ENCODE peak calls at places on chromosomes 16 and 17, in eight cellular contexts. L is left ventricle myocardium inferior, I is thoracic aorta, U is astrocyte of the cerebellum, W is A549, E is heart left ventricle, O is sigmoid colon, K is endodermal cell. B is an unnamed sample.

GRCh38 chr16:9650284-9650683 is 531.9 kb downstream of the GRIN2A start:
- DNase-seq in L (no peak), W (no peak), U (no peak), I (no peak), O (no peak), E (no peak), K (peak; percentile 54), B (no peak)

GRCh38 chr16:24538756-24539294 is 541 bp upstream of the RBBP6 start:
- DNase-seq in K (no peak), W (no peak), L (no peak), U (no peak), O (no peak), E (no peak), I (no peak), B (no peak)

GRCh38 chr16:8887952-8888560 is 5.9 kb downstream of the LITAFD start:
- DNase-seq in L (peak; percentile 85), O (peak; percentile 87), W (no peak), E (peak; percentile 64), U (no peak), I (no peak), K (no peak), B (no peak)

GRCh38 chr17:61318684-61319098 is 81.0 kb upstream of the TBX2 start:
- DNase-seq in O (no peak), K (no peak), E (no peak), L (no peak), U (no peak), W (no peak), I (no peak), B (no peak)

GRCh38 chr17:45432405-45433113 is at the start of gene ARHGAP27:
- DNase-seq in W (no peak), E (peak; percentile 83), I (no peak), L (peak; percentile 71), U (no peak), K (peak; percentile 89), O (peak; percentile 76), B (no peak)

GRCh38 chr17:20613248-20613647 is 33.7 kb downstream of the CDRT15L2 start:
- DNase-seq in I (no peak), O (no peak), E (no peak), L (no peak), W (no peak), K (no peak), U (no peak), B (no peak)

GRCh38 chr16:81711609-81712329 is 67.3 kb upstream of the PLCG2 start:
- DNase-seq in W (peak; percentile 97), O (peak; percentile 81), U (peak; percentile 93), E (no peak), K (peak; percentile 93), L (peak; percentile 8), I (no peak), B (peak; percentile 85)

GRCh38 chr16:80449332-80449731 is 91.5 kb upstream of the DYNLRB2 start:
- DNase-seq in W (no peak), U (no peak), O (no peak), I (no peak), L (no peak), K (no peak), E (no peak), B (no peak)

GRCh38 chr16:71409038-71409775 is 32.6 kb downstream of the TLE7 start:
- DNase-seq in O (peak; percentile 12), E (no peak), W (no peak), L (no peak), I (no peak), K (peak; percentile 65), U (no peak), B (no peak)

GRCh38 chr17:82830249-82830661 is 9.6 kb downstream of the ZNF750 start:
- DNase-seq in L (peak; percentile 88), K (no peak), E (peak; percentile 86), I (no peak), U (no peak), O (peak; percentile 89), W (no peak), B (no peak)

GRCh38 chr16:72878301-72879269 is 169.3 kb downstream of the ZFHX3 start:
- DNase-seq in W (no peak), E (no peak), K (no peak), U (no peak), I (no peak), O (no peak), L (no peak), B (no peak)

GRCh38 chr17:6668727-6669425 is 17.3 kb downstream of the C17orf100 start:
- DNase-seq in I (no peak), W (no peak), U (no peak), K (no peak), O (no peak), L (no peak), E (no peak), B (no peak)

DNA sequence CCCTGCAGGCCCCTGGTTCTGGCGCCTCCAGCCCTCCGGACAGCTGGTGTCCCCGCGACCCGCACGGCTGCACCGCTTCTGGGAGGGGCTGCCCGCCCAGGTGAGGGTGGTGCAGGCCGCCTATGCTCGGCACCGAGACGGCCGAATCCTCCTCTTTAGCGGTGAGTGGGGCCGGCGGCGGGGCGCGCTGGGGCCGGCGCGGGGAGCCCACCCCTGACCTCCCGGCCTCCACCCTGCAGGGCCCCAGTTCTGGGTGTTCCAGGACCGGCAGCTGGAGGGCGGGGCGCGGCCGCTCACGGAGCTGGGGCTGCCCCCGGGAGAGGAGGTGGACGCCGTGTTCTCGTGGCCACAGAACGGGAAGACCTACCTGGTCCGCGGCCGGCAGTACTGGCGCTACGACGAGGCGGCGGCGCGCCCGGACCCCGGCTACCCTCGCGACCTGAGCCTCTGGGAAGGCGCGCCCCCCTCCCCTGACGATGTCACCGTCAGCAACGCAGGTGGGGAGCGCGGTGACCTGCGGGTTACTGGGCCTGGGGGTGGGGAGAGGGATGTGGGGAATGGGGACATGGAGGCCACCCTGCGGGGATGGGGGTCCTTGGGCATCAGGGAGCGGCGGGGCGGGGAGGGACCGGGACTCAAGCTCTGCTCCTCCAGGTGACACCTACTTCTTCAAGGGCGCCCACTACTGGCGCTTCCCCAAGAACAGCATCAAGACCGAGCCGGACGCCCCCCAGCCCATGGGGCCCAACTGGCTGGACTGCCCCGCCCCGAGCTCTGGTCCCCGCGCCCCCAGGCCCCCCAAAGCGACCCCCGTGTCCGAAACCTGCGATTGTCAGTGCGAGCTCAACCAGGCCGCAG is 7.0 kb upstream of the IL32 start:
- DNase-seq in K (peak; percentile 90), O (peak; percentile 71), W (peak; percentile 64), U (no peak), I (no peak), E (peak; percentile 49), L (peak; percentile 44), B (no peak)
- TF ChIP-seq CTCF in K (peak; percentile 47), O (no peak), W (no peak), U (no peak), I (no peak), E (no peak), L (no peak), B (peak; percentile 1)

GRCh38 chr16:90001761-90002503 is 17.3 kb downstream of the DBNDD1 start:
- DNase-seq in I (no peak), O (no peak), E (no peak), K (no peak), U (no peak), W (no peak), L (no peak), B (no peak)
- H3K4me3 ChIP-seq in I (no peak overlapping the region), O (no peak overlapping the region), E (no peak overlapping the region), K (no peak overlapping the region), U (no peak overlapping the region), W (no peak overlapping the region), L (no peak overlapping the region), B (no peak overlapping the region)

GRCh38 chr17:27793906-27794380 is 6.4 kb downstream of the NOS2 start:
- DNase-seq in E (no peak), W (no peak), K (no peak), U (no peak), L (no peak), I (no peak), O (no peak), B (no peak)

GRCh38 chr17:27798376-27798775 is 2.0 kb downstream of the NOS2 start:
- DNase-seq in U (no peak), L (no peak), W (no peak), O (no peak), K (peak; percentile 77), E (no peak), I (no peak), B (no peak)

GRCh38 chr17:27793168-27793905 is 7.0 kb downstream of the NOS2 start:
- DNase-seq in U (no peak), K (peak; percentile 83), E (peak; percentile 22), O (no peak), I (no peak), L (peak; percentile 19), W (no peak), B (no peak)

GRCh38 chr17:27800522-27800921 is at the start of gene NOS2:
- DNase-seq in K (no peak), U (no peak), W (no peak), L (no peak), I (no peak), E (no peak), O (no peak), B (no peak)

DNA sequence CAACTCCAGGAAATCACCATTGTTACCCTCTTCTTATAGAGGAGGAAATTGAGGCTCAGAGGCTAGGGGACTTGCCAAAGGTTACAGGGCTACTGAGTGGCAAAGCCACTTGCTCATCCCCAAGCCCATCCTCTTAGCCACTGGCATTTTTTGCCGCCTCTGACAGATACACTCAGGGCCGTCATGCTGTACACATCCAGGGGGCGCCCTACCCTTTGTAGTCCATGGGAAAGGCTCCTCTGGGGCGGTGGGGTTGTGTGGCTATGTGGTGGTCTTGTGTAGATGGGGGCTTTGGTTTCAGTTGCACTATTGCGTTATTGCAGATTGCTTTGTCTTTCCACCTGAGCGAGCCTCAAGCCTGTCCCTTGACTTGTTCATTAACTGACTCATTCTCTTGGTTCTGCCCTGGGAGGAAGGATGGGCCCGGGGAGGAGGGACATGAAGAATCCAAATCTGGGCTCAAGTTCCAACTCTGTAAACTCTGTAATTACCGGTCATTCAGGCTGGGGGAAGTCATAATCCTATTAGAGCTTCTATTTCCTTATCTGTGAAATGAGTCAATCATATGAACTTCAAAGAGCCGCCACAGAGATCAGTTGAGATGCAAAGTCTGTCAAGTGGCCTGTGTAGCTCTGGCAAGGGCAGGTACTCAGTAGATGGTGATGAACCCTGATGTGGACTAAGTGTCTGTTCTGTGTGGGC is 2.8 kb downstream of the NOS2 start:
- DNase-seq in W (no peak), E (no peak), U (no peak), I (no peak), O (no peak), L (no peak), K (no peak), B (no peak)
- TF ChIP-seq CTCF in W (no peak), E (no peak), U (no peak), I (no peak), O (no peak), L (no peak), K (peak; percentile 55), B (no peak)

GRCh38 chr17:46732133-46732532 is 86.4 kb downstream of the WNT3 start:
- DNase-seq in I (no peak), U (no peak), L (no peak), K (no peak), O (no peak), E (no peak), W (no peak), B (no peak)

GRCh38 chr17:46733837-46734516 is 84.5 kb downstream of the WNT3 start:
- DNase-seq in I (no peak), O (no peak), K (no peak), W (no peak), E (no peak), L (no peak), U (no peak), B (peak; percentile 16)

GRCh38 chr17:46730026-46730425 is 88.5 kb downstream of the WNT3 start:
- DNase-seq in E (no peak), W (no peak), O (no peak), I (no peak), U (no peak), L (no peak), K (no peak), B (no peak)

GRCh38 chr17:46730679-46731078 is 87.8 kb downstream of the WNT3 start:
- DNase-seq in E (no peak), K (no peak), L (no peak), W (no peak), O (no peak), U (no peak), I (no peak), B (no peak)

GRCh38 chr17:46732754-46733398 is 85.6 kb downstream of the WNT3 start:
- DNase-seq in K (peak; percentile 92), O (no peak), I (no peak), L (no peak), W (no peak), E (no peak), U (no peak), B (no peak)
- H3K4me3 ChIP-seq in K (no peak overlapping the region), O (no peak overlapping the region), I (no peak overlapping the region), L (no peak overlapping the region), W (no peak overlapping the region), E (no peak overlapping the region), U (no peak overlapping the region), B (no peak overlapping the region)